ENCODE peak calls at places on chromosomes 7 and 10, in five cellular contexts. Y is HCT116, W is H1, X is SK-N-SH, S is GM12878. U is an unnamed sample.

GRCh38 chr7:2040201-2040892 is 192.4 kb downstream of the MAD1L1 start:
- DNase-seq in Y (no peak), W (no peak), X (peak; percentile 23), S (no peak), U (no peak)

GRCh38 chr10:64115913-64116643 is 594.9 kb downstream of the REEP3 start:
- DNase-seq in Y (no peak), W (no peak), X (peak; percentile 44), S (no peak), U (peak; percentile 46)

GRCh38 chr10:125079091-125079600 is 81.2 kb downstream of the CTBP2 start:
- DNase-seq in Y (no peak), W (no peak), X (no peak), S (no peak), U (no peak)

GRCh38 chr7:113087278-113087998 is 811 bp upstream of the GPR85 start:
- DNase-seq in Y (no peak), W (no peak), X (peak; percentile 84), S (no peak), U (peak; percentile 23)

GRCh38 chr10:29924436-29924835 is 134.9 kb downstream of the JCAD start:
- DNase-seq in Y (no peak), W (no peak), X (no peak), S (no peak), U (no peak)

GRCh38 chr7:48299580-48300169 is 128.4 kb downstream of the ABCA13 start:
- DNase-seq in Y (peak; percentile 28), W (peak; percentile 69), X (peak; percentile 68), S (peak; percentile 17), U (peak; percentile 83)

GRCh38 chr10:132518572-132519381 is 18.8 kb upstream of the INPP5A start:
- DNase-seq in Y (peak; percentile 51), W (peak; percentile 78), X (no peak), S (no peak), U (peak; percentile 87)

GRCh38 chr10:79009144-79009543 is 59.6 kb upstream of the ZMIZ1 start:
- DNase-seq in Y (no peak), W (no peak), X (no peak), S (no peak), U (no peak)

GRCh38 chr7:58086871-58087535 is 637.0 kb downstream of the ZNF716 start:
- DNase-seq in Y (no peak), W (no peak), X (peak; percentile 2), S (no peak), U (no peak)

GRCh38 chr7:141265668-141266067 is 191.8 kb downstream of the TMEM178B start:
- DNase-seq in Y (no peak), W (no peak), X (no peak), S (no peak), U (no peak)

GRCh38 chr10:50605280-50606270 is 18.2 kb downstream of the SGMS1 start:
- DNase-seq in Y (no peak), W (no peak), X (no peak), S (no peak), U (peak; percentile 34)

GRCh38 chr10:129385600-129385999 is 81.4 kb upstream of the MGMT start:
- DNase-seq in Y (no peak), W (peak; percentile 33), X (no peak), S (no peak), U (no peak)

GRCh38 chr10:129389194-129389593 is 77.8 kb upstream of the MGMT start:
- DNase-seq in Y (no peak), W (no peak), X (no peak), S (no peak), U (no peak)

GRCh38 chr10:129388435-129388834 is 78.6 kb upstream of the MGMT start:
- DNase-seq in Y (no peak), W (no peak), X (no peak), S (no peak), U (no peak)

GRCh38 chr10:129386415-129387257 is 80.4 kb upstream of the MGMT start:
- DNase-seq in Y (no peak), W (peak; percentile 19), X (no peak), S (no peak), U (no peak)

GRCh38 chr10:129387258-129387525 is 79.8 kb upstream of the MGMT start:
- DNase-seq in Y (no peak), W (no peak), X (no peak), S (no peak), U (no peak)
- TF ChIP-seq JUND in Y (no peak), W (no peak), X (no peak), S (no peak), U (no peak)

GRCh38 chr7:158449266-158449665 is 138.4 kb downstream of the PTPRN2 start:
- DNase-seq in Y (no peak), W (no peak), X (no peak), S (no peak), U (no peak)

GRCh38 chr7:158452331-158452730 is 135.3 kb downstream of the PTPRN2 start:
- DNase-seq in Y (no peak), W (no peak), X (no peak), S (no peak), U (no peak)

GRCh38 chr7:158449942-158450341 is 137.7 kb downstream of the PTPRN2 start:
- DNase-seq in Y (no peak), W (no peak), X (no peak), S (no peak), U (no peak)

GRCh38 chr7:158448701-158449100 is 138.9 kb downstream of the PTPRN2 start:
- DNase-seq in Y (no peak), W (no peak), X (no peak), S (no peak), U (no peak)

GRCh38 chr7:158450476-158451124 is 137.0 kb downstream of the PTPRN2 start:
- DNase-seq in Y (no peak), W (no peak), X (no peak), S (no peak), U (no peak)
- TF ChIP-seq JUND in Y (no peak), W (no peak), X (no peak), S (no peak), U (no peak)

GRCh38 chr7:11570205-11570604 is 261.8 kb downstream of the THSD7A start:
- DNase-seq in Y (no peak), W (no peak), X (no peak), S (no peak), U (no peak)
- TF ChIP-seq JUND in Y (no peak), W (no peak), X (no peak), S (no peak), U (no peak)

GRCh38 chr10:110504111-110504735 is 6.5 kb downstream of the DUSP5 start:
- DNase-seq in Y (no peak), W (no peak), X (no peak), S (peak; percentile 93), U (no peak)
- TF ChIP-seq JUND in Y (no peak), W (no peak), X (peak; percentile 26), S (no peak), U (no peak)

DNA sequence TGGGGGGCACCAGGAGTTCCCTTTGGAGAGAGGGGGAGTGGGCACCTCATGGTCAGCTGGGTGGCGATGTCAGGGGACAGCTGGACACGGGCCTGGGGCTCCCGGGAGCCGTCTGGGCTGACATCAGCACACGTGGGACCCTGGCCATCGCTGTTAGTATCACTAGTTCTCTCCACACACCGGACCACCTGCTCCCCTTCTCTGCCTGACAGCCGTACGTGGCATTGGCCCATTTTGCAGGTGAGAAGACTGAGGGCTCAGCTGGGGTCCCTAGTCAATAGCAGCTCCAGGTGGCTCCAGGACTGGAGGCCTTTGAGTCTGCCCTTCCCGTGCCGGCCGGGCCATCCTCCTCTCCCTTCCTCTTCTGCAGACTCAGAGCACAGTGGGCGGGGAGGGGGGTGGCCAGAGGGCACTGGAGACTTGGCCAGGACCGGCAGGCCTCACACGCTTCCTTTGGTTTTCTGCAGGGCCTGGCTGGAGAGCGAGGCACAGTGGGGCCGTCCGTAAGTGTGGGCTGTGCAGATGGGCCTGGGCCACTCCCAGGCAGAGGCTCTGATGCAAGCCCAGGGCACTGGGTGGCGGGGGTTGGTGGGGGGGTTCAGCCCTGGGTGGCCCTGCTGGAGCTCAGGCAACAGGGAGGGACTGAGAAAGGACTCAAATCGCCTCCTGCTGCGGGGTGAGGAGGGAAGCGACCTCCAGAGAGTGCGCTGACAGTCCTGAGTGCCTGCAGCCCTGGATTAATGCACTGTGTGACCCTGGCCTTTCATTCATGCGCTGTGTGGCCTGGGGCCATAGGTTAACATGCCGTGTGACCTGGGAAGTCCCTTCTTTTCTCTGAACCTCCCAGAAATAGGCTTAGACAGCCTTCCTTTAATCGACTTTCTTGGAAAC is 78.2 kb downstream of the MYL10 start:
- DNase-seq in Y (no peak), W (no peak), X (peak; percentile 72), S (no peak), U (no peak)
- TF ChIP-seq JUND in Y (no peak), W (no peak), X (no peak), S (no peak), U (no peak)

GRCh38 chr7:66524738-66525137 is 103.9 kb upstream of the KCTD7 start:
- DNase-seq in Y (no peak), W (no peak), X (no peak), S (no peak), U (no peak)

GRCh38 chr7:66535414-66536329 is 93.0 kb upstream of the KCTD7 start:
- DNase-seq in Y (no peak), W (no peak), X (no peak), S (no peak), U (no peak)

GRCh38 chr7:66528652-66529051 is 100.0 kb upstream of the KCTD7 start:
- DNase-seq in Y (no peak), W (no peak), X (no peak), S (no peak), U (no peak)

DNA sequence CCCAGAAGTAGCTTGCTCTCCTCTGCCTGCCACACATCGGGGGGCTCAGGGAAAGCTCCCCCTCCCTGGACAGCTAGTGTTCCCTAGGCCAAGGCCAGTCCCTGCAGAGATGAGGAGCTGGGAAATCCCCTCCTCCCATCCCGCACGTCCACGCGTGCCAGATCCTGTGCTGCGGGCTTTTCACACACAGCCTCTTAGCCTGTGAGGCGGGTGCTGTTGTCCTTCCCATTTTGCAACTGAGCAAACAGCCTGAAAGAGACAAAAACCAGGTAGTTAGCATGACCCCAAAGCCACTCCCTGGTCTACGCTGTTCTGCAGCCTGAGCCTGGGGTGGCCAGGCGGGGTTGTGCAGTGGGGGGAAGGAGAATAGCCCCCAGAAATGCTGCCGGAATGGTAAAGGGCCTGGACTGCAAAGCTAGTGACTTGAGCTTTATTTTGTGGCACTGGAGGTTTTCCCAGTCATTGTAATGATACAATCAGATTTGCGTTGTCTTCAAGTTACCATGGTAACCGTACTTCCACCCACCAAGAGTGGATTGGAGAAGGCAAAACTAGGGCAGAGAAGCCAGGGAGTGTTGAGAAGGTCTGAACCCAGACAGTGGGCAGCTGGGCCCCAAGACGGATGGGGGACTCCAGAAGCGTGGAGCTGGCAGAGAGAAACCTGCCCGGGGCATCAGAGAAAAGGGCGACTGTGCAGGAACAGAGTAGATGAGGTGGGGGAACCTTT is 98.6 kb upstream of the KCTD7 start:
- DNase-seq in Y (no peak), W (no peak), X (peak; percentile 72), S (no peak), U (no peak)
- TF ChIP-seq JUND in Y (no peak), W (no peak), X (no peak), S (no peak), U (no peak)